ENCODE peak calls at places on chromosomes 16 and 17, in four cellular contexts. One of them, this sample, is unnamed.

GRCh38 chr16:50152807-50153647 is at the start of gene TENT4B:
- DNase-seq in epithelial cell of esophagus: peak
- DNase-seq in adipocyte: peak
- DNase-seq in colonic mucosa: peak
- DNase-seq in this sample: peak

GRCh38 chr16:3170440-3171180 is 17.4 kb upstream of the OR1F1 start:
- DNase-seq in colonic mucosa: no peak
- DNase-seq in adipocyte: no peak
- DNase-seq in epithelial cell of esophagus: peak
- DNase-seq in this sample: no peak

GRCh38 chr16:375927-376816 is 5.6 kb downstream of the PGAP6 start:
- DNase-seq in adipocyte: no peak
- DNase-seq in epithelial cell of esophagus: no peak
- DNase-seq in colonic mucosa: no peak
- DNase-seq in this sample: no peak

GRCh38 chr16:84141143-84141670 is 3.8 kb downstream of the HSDL1 start:
- DNase-seq in colonic mucosa: no peak
- DNase-seq in epithelial cell of esophagus: no peak
- DNase-seq in adipocyte: no peak
- DNase-seq in this sample: no peak

GRCh38 chr17:21457051-21458026 is 81.2 kb downstream of the KCNJ12 start:
- DNase-seq in colonic mucosa: peak
- DNase-seq in epithelial cell of esophagus: peak
- DNase-seq in adipocyte: peak
- DNase-seq in this sample: peak

GRCh38 chr16:31344712-31345111 is 10.3 kb upstream of the ITGAX start:
- DNase-seq in epithelial cell of esophagus: no peak
- DNase-seq in colonic mucosa: no peak
- DNase-seq in adipocyte: no peak
- DNase-seq in this sample: no peak

GRCh38 chr16:67186550-67186950 is 2.8 kb upstream of the MATCAP1 start:
- DNase-seq in epithelial cell of esophagus: peak
- DNase-seq in adipocyte: peak
- DNase-seq in colonic mucosa: no peak
- DNase-seq in this sample: no peak

GRCh38 chr16:52584354-52584840 is 37.5 kb upstream of the TOX3 start:
- DNase-seq in colonic mucosa: no peak
- DNase-seq in epithelial cell of esophagus: no peak
- DNase-seq in adipocyte: no peak
- DNase-seq in this sample: no peak

GRCh38 chr16:82660078-82660645 is 33.4 kb downstream of the CDH13 start:
- DNase-seq in colonic mucosa: no peak
- DNase-seq in adipocyte: peak
- DNase-seq in epithelial cell of esophagus: peak
- DNase-seq in this sample: no peak

GRCh38 chr17:57475786-57476185 is 219.5 kb downstream of the MSI2 start:
- DNase-seq in adipocyte: no peak
- DNase-seq in epithelial cell of esophagus: no peak
- DNase-seq in colonic mucosa: no peak
- DNase-seq in this sample: no peak

GRCh38 chr17:57467801-57468200 is 211.5 kb downstream of the MSI2 start:
- DNase-seq in colonic mucosa: no peak
- DNase-seq in adipocyte: no peak
- DNase-seq in epithelial cell of esophagus: no peak
- DNase-seq in this sample: no peak

GRCh38 chr17:57470906-57471305 is 214.6 kb downstream of the MSI2 start:
- DNase-seq in adipocyte: no peak
- DNase-seq in colonic mucosa: no peak
- DNase-seq in epithelial cell of esophagus: no peak
- DNase-seq in this sample: no peak

GRCh38 chr17:57468932-57469775 is 212.8 kb downstream of the MSI2 start:
- DNase-seq in epithelial cell of esophagus: no peak
- DNase-seq in adipocyte: no peak
- DNase-seq in colonic mucosa: no peak
- DNase-seq in this sample: no peak

DNA sequence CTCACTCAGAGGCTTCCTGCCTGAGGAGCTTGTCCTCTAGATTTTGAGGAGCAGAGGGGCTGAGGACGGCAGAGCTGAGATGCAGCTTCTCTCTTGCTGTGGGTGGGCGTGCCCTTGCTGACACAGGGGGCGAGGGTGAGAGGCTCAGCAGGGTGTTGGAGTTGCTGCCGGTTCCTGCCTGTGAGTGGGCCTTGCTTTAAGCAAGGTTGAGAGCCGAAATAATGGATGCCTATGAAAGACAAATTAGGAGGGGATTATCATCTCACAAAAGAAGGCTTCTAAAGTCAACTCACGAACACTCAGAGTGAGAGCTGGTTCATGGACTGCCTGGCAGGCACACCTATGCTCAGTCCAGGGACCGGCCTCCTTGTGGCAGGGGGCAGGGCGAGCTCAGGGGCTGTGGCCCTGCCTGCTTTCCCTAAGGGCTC is 215.6 kb downstream of the MSI2 start:
- DNase-seq in epithelial cell of esophagus: no peak
- DNase-seq in colonic mucosa: no peak
- DNase-seq in adipocyte: no peak
- DNase-seq in this sample: no peak
- H3K4me3 ChIP-seq in epithelial cell of esophagus: no peak
- H3K4me3 ChIP-seq in colonic mucosa: no peak
- H3K4me3 ChIP-seq in adipocyte: no peak
- H3K4me3 ChIP-seq in this sample: no peak

GRCh38 chr16:61792194-61792904 is 243.9 kb downstream of the CDH8 start:
- DNase-seq in colonic mucosa: no peak
- DNase-seq in epithelial cell of esophagus: peak
- DNase-seq in adipocyte: no peak
- DNase-seq in this sample: no peak
- H3K4me3 ChIP-seq in colonic mucosa: no peak
- H3K4me3 ChIP-seq in epithelial cell of esophagus: no peak
- H3K4me3 ChIP-seq in adipocyte: no peak
- H3K4me3 ChIP-seq in this sample: no peak

GRCh38 chr16:6148361-6148760 is 1050.8 kb upstream of the EEF2KMT start:
- DNase-seq in epithelial cell of esophagus: no peak
- DNase-seq in adipocyte: no peak
- DNase-seq in colonic mucosa: no peak
- DNase-seq in this sample: no peak
- H3K4me3 ChIP-seq in epithelial cell of esophagus: no peak
- H3K4me3 ChIP-seq in adipocyte: no peak
- H3K4me3 ChIP-seq in colonic mucosa: no peak
- H3K4me3 ChIP-seq in this sample: no peak

DNA sequence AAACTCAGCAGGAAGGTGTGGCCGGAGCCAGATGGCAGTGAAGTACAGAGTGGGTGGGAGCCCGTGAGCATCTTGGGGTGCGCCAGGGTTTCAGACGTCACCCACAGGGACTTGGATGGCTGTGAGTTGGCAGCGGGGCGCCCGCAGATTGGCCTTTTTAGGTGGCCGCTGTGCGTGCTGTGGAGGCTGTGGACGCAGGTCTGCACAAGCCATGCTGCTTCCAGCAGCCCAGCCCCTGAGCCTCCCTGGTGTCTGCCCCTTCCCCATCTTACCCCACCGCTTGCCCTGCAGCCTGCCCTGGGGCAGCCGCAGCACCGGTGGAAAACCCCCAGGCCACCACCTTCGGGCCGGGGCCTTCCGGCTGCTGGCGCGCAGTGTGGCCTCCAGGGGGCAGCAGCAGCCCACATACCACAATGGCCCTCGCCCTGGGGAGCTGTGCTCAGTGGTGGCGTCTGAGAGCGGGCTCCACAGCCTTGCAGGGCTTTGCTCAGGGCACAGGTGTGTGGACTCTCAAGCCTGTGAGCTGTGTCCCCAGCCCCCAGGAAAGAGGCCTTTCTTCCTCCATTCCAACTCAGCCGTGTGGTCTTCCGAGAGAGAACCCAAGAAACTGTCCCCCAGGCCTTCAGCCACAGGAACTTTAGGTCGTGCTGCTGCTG is 11.8 kb downstream of the ENDOV start:
- DNase-seq in adipocyte: peak
- DNase-seq in colonic mucosa: peak
- DNase-seq in epithelial cell of esophagus: peak
- DNase-seq in this sample: peak
- H3K4me3 ChIP-seq in adipocyte: no peak
- H3K4me3 ChIP-seq in colonic mucosa: no peak
- H3K4me3 ChIP-seq in epithelial cell of esophagus: no peak
- H3K4me3 ChIP-seq in this sample: no peak

DNA sequence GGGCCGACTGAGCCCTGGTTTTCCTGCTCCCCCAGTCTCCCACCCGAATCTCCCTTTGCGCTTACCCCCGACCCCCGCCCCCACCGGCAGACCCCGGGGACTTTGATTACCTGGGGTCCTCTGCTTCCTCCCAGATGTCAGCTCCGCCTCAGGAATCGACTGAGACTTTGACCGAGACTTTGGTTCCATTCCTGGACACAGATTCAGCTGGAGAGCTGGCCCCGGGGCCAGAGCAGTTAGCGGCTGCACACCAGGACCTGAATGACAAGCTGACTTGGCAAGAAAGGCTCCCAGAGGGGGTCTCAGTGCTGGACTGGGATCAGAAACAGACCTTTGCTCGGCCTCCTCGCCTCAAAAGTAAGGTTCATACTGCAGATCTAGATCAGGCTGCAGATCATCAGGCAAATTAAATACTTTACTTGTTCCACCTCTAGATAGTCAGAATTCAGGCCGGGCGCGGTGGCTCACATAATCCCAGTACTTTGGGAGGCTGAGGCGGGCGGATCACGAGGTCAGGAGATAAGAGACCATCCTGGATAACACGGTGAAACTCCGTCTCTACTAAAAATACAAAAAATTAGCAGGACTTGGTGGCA is 60.3 kb upstream of the FBXO47 start:
- DNase-seq in epithelial cell of esophagus: no peak
- DNase-seq in colonic mucosa: no peak
- DNase-seq in adipocyte: peak
- DNase-seq in this sample: peak
- H3K4me3 ChIP-seq in epithelial cell of esophagus: peak
- H3K4me3 ChIP-seq in colonic mucosa: peak
- H3K4me3 ChIP-seq in adipocyte: peak
- H3K4me3 ChIP-seq in this sample: peak

This sample was measured in hepatocyte.